ENCODE peak calls at places on chromosomes 16 and 17, in four cellular contexts. R, P, N and Z are unnamed samples.

GRCh38 chr17:20008242-20009051 is 712 bp upstream of the SPECC1 start:
- DNase-seq in P (peak), R (no peak), N (peak), Z (no peak)

GRCh38 chr16:4136229-4136813 is 20.1 kb upstream of the ADCY9 start:
- DNase-seq in N (no peak), P (peak), R (no peak), Z (peak)

GRCh38 chr16:81774348-81774747 is 4.7 kb upstream of the PLCG2 start:
- DNase-seq in R (no peak), P (no peak), N (no peak), Z (peak)

GRCh38 chr17:1498869-1499268 is 6.4 kb upstream of the MYO1C start:
- DNase-seq in N (peak), R (peak), P (no peak), Z (no peak)

GRCh38 chr17:43931062-43931571 is 11.2 kb downstream of the PPY start:
- DNase-seq in R (no peak), P (peak), N (no peak), Z (peak)

GRCh38 chr16:24102120-24102740 is 153.9 kb upstream of the CACNG3 start:
- DNase-seq in P (no peak), R (no peak), N (no peak), Z (no peak)

GRCh38 chr16:49737541-49737940 is 118.4 kb downstream of the ZNF423 start:
- DNase-seq in P (no peak), R (no peak), N (no peak), Z (no peak)

GRCh38 chr17:45009676-45010467 is 41.6 kb downstream of the DCAKD start:
- DNase-seq in P (no peak), N (no peak), R (no peak), Z (no peak)

GRCh38 chr17:68441064-68441770 is 16.1 kb downstream of the WIPI1 start:
- DNase-seq in P (no peak), N (no peak), R (no peak), Z (no peak)

GRCh38 chr17:17873450-17873991 is 36.7 kb upstream of the SREBF1 start:
- DNase-seq in P (no peak), R (no peak), N (no peak), Z (no peak)

GRCh38 chr17:71107136-71107535 is 937.8 kb downstream of the KCNJ2 start:
- DNase-seq in R (no peak), P (no peak), N (no peak), Z (no peak)

GRCh38 chr16:56120447-56121155 is 70.7 kb upstream of the GNAO1 start:
- DNase-seq in N (no peak), P (no peak), R (no peak), Z (no peak)

GRCh38 chr16:14196539-14196938 is 125.4 kb downstream of the MRTFB start:
- DNase-seq in N (no peak), R (no peak), P (no peak), Z (no peak)

GRCh38 chr16:72847187-72848044 is 200.5 kb downstream of the ZFHX3 start:
- DNase-seq in R (no peak), N (peak), P (no peak), Z (no peak)

GRCh38 chr16:9256196-9256595 is 164.8 kb downstream of the HAPSTR1 start:
- DNase-seq in P (peak), R (no peak), N (peak), Z (no peak)

GRCh38 chr17:47694818-47695663 is 1.1 kb downstream of the TBKBP1 start:
- DNase-seq in R (no peak), P (peak), N (peak), Z (peak)

GRCh38 chr17:71446635-71447034 is 674.2 kb upstream of the SOX9 start:
- DNase-seq in R (no peak), N (no peak), P (no peak), Z (no peak)

GRCh38 chr17:31690118-31690517 is 168.9 kb downstream of the COPRS start:
- DNase-seq in R (no peak), N (peak), P (no peak), Z (no peak)

GRCh38 chr16:3369073-3369472 is 13.4 kb downstream of the OR2C1 start:
- DNase-seq in R (no peak), P (no peak), N (no peak), Z (no peak)

GRCh38 chr17:7961436-7961835 is 29.4 kb downstream of the CNTROB start:
- DNase-seq in N (no peak), R (no peak), P (no peak), Z (no peak)

GRCh38 chr17:17227608-17228520 is 9.1 kb downstream of the FLCN start:
- DNase-seq in R (no peak), P (no peak), N (no peak), Z (no peak)

GRCh38 chr17:8949061-8949622 is 16.4 kb downstream of the PIK3R5 start:
- DNase-seq in P (no peak), N (no peak), R (no peak), Z (no peak)

GRCh38 chr17:7834554-7834890 is 505 bp downstream of the KDM6B start:
- DNase-seq in P (peak), R (no peak), N (no peak), Z (peak)

GRCh38 chr17:17527534-17527933 is 31.3 kb upstream of the RASD1 start:
- DNase-seq in R (no peak), P (no peak), N (no peak), Z (no peak)

GRCh38 chr16:30778549-30779244 is 8.3 kb downstream of the ZNF629 start:
- DNase-seq in P (no peak), N (no peak), R (no peak), Z (no peak)

GRCh38 chr17:82171750-82172375 is 40.8 kb downstream of the CCDC57 start:
- DNase-seq in P (no peak), R (no peak), N (no peak), Z (no peak)

GRCh38 chr16:89827383-89828198 is 684 bp upstream of the SPIRE2 start:
- DNase-seq in P (peak), N (peak), R (peak), Z (peak)